ENCODE peak calls at places on chromosomes 3 and 15, in seven cellular contexts. One of them, this sample, is unnamed.

GRCh38 chr3:123046262-123046873 is 18.8 kb upstream of the SEMA5B start:
- DNase-seq in CD4-positive, alpha-beta memory T cell: no peak
- DNase-seq in fibroblast of lung: no peak
- DNase-seq in sigmoid colon: no peak
- DNase-seq in K562: no peak
- DNase-seq in cardiac muscle cell: no peak
- DNase-seq in mammary epithelial cell: no peak
- DNase-seq in this sample: no peak

GRCh38 chr15:52788099-52788986 is 1.8 kb downstream of the ONECUT1 start:
- DNase-seq in CD4-positive, alpha-beta memory T cell: no peak
- DNase-seq in fibroblast of lung: no peak
- DNase-seq in sigmoid colon: no peak
- DNase-seq in K562: no peak
- DNase-seq in cardiac muscle cell: no peak
- DNase-seq in mammary epithelial cell: peak; percentile 25
- DNase-seq in this sample: no peak

GRCh38 chr3:98972720-98973119 is 71.2 kb upstream of the DCBLD2 start:
- DNase-seq in CD4-positive, alpha-beta memory T cell: no peak
- DNase-seq in fibroblast of lung: no peak
- DNase-seq in sigmoid colon: no peak
- DNase-seq in K562: peak; percentile 26
- DNase-seq in cardiac muscle cell: no peak
- DNase-seq in mammary epithelial cell: no peak
- DNase-seq in this sample: no peak

GRCh38 chr3:51982838-51983577 is at the start of gene ACY1:
- DNase-seq in CD4-positive, alpha-beta memory T cell: peak; percentile 54
- DNase-seq in fibroblast of lung: peak; percentile 93
- DNase-seq in sigmoid colon: peak; percentile 93
- DNase-seq in K562: peak; percentile 79
- DNase-seq in cardiac muscle cell: peak; percentile 94
- DNase-seq in mammary epithelial cell: peak; percentile 92
- DNase-seq in this sample: peak; percentile 88

GRCh38 chr3:80113331-80113730 is 345.5 kb upstream of the ROBO1 start:
- DNase-seq in CD4-positive, alpha-beta memory T cell: no peak
- DNase-seq in fibroblast of lung: no peak
- DNase-seq in sigmoid colon: no peak
- DNase-seq in K562: no peak
- DNase-seq in cardiac muscle cell: no peak
- DNase-seq in mammary epithelial cell: peak; percentile 3
- DNase-seq in this sample: no peak

GRCh38 chr3:114800272-114800671 is 346.8 kb downstream of the ZBTB20 start:
- DNase-seq in CD4-positive, alpha-beta memory T cell: no peak
- DNase-seq in fibroblast of lung: no peak
- DNase-seq in sigmoid colon: no peak
- DNase-seq in K562: no peak
- DNase-seq in cardiac muscle cell: no peak
- DNase-seq in mammary epithelial cell: no peak
- DNase-seq in this sample: no peak

GRCh38 chr15:79007066-79007465 is 62.2 kb upstream of the CTSH start:
- DNase-seq in CD4-positive, alpha-beta memory T cell: no peak
- DNase-seq in fibroblast of lung: peak; percentile 58
- DNase-seq in sigmoid colon: no peak
- DNase-seq in K562: peak; percentile 79
- DNase-seq in cardiac muscle cell: peak; percentile 71
- DNase-seq in mammary epithelial cell: no peak
- DNase-seq in this sample: no peak

GRCh38 chr15:60633426-60633968 is 154.6 kb upstream of the ICE2 start:
- DNase-seq in CD4-positive, alpha-beta memory T cell: no peak
- DNase-seq in fibroblast of lung: no peak
- DNase-seq in sigmoid colon: no peak
- DNase-seq in K562: no peak
- DNase-seq in cardiac muscle cell: no peak
- DNase-seq in mammary epithelial cell: no peak
- DNase-seq in this sample: no peak

GRCh38 chr3:194204036-194204792 is 68.3 kb downstream of the HES1 start:
- DNase-seq in CD4-positive, alpha-beta memory T cell: no peak
- DNase-seq in fibroblast of lung: no peak
- DNase-seq in sigmoid colon: no peak
- DNase-seq in K562: no peak
- DNase-seq in cardiac muscle cell: no peak
- DNase-seq in mammary epithelial cell: peak; percentile 6
- DNase-seq in this sample: no peak

GRCh38 chr15:80743189-80743833 is 35.9 kb upstream of the CEMIP start:
- DNase-seq in CD4-positive, alpha-beta memory T cell: no peak
- DNase-seq in fibroblast of lung: peak; percentile 14
- DNase-seq in sigmoid colon: no peak
- DNase-seq in K562: no peak
- DNase-seq in cardiac muscle cell: no peak
- DNase-seq in mammary epithelial cell: no peak
- DNase-seq in this sample: no peak

GRCh38 chr15:59993041-59993750 is 10.9 kb upstream of the FOXB1 start:
- DNase-seq in CD4-positive, alpha-beta memory T cell: no peak
- DNase-seq in fibroblast of lung: no peak
- DNase-seq in sigmoid colon: no peak
- DNase-seq in K562: no peak
- DNase-seq in cardiac muscle cell: no peak
- DNase-seq in mammary epithelial cell: no peak
- DNase-seq in this sample: peak; percentile 74

GRCh38 chr3:14431928-14432834 is 29.8 kb downstream of the SLC6A6 start:
- DNase-seq in CD4-positive, alpha-beta memory T cell: peak; percentile 95
- DNase-seq in fibroblast of lung: peak; percentile 80
- DNase-seq in sigmoid colon: peak; percentile 87
- DNase-seq in K562: peak; percentile 95
- DNase-seq in cardiac muscle cell: peak; percentile 78
- DNase-seq in mammary epithelial cell: peak; percentile 81
- DNase-seq in this sample: peak; percentile 78

GRCh38 chr3:128907706-128908445 is 28.5 kb downstream of the ACAD9 start:
- DNase-seq in CD4-positive, alpha-beta memory T cell: no peak
- DNase-seq in fibroblast of lung: no peak
- DNase-seq in sigmoid colon: no peak
- DNase-seq in K562: no peak
- DNase-seq in cardiac muscle cell: no peak
- DNase-seq in mammary epithelial cell: no peak
- DNase-seq in this sample: no peak

GRCh38 chr3:63878394-63879089 is 14.9 kb downstream of the ATXN7 start:
- DNase-seq in CD4-positive, alpha-beta memory T cell: no peak
- DNase-seq in fibroblast of lung: no peak
- DNase-seq in sigmoid colon: no peak
- DNase-seq in K562: no peak
- DNase-seq in cardiac muscle cell: no peak
- DNase-seq in mammary epithelial cell: no peak
- DNase-seq in this sample: no peak

GRCh38 chr3:28853830-28854229 is 427.0 kb upstream of the RBMS3 start:
- DNase-seq in CD4-positive, alpha-beta memory T cell: no peak
- DNase-seq in fibroblast of lung: peak; percentile 57
- DNase-seq in sigmoid colon: no peak
- DNase-seq in K562: no peak
- DNase-seq in cardiac muscle cell: peak; percentile 55
- DNase-seq in mammary epithelial cell: no peak
- DNase-seq in this sample: no peak

GRCh38 chr3:136602818-136603217 is 149.4 kb downstream of the STAG1 start:
- DNase-seq in CD4-positive, alpha-beta memory T cell: no peak
- DNase-seq in fibroblast of lung: no peak
- DNase-seq in sigmoid colon: no peak
- DNase-seq in K562: no peak
- DNase-seq in cardiac muscle cell: no peak
- DNase-seq in mammary epithelial cell: no peak
- DNase-seq in this sample: no peak

GRCh38 chr15:28075482-28076029 is 23.6 kb downstream of the OCA2 start:
- DNase-seq in CD4-positive, alpha-beta memory T cell: no peak
- DNase-seq in fibroblast of lung: no peak
- DNase-seq in sigmoid colon: no peak
- DNase-seq in K562: no peak
- DNase-seq in cardiac muscle cell: no peak
- DNase-seq in mammary epithelial cell: no peak
- DNase-seq in this sample: no peak

GRCh38 chr15:100558771-100559254 is 30.1 kb upstream of the CERS3 start:
- DNase-seq in CD4-positive, alpha-beta memory T cell: no peak
- DNase-seq in fibroblast of lung: no peak
- DNase-seq in sigmoid colon: no peak
- DNase-seq in K562: no peak
- DNase-seq in cardiac muscle cell: no peak
- DNase-seq in mammary epithelial cell: no peak
- DNase-seq in this sample: no peak

GRCh38 chr15:64105113-64105704 is 9.4 kb downstream of the SNX1 start:
- DNase-seq in CD4-positive, alpha-beta memory T cell: no peak
- DNase-seq in fibroblast of lung: peak; percentile 81
- DNase-seq in sigmoid colon: peak; percentile 70
- DNase-seq in K562: no peak
- DNase-seq in cardiac muscle cell: peak; percentile 89
- DNase-seq in mammary epithelial cell: no peak
- DNase-seq in this sample: no peak

GRCh38 chr3:187737401-187738088 is 7.7 kb downstream of the BCL6 start:
- DNase-seq in CD4-positive, alpha-beta memory T cell: peak; percentile 38
- DNase-seq in fibroblast of lung: peak; percentile 70
- DNase-seq in sigmoid colon: peak; percentile 92
- DNase-seq in K562: peak; percentile 40
- DNase-seq in cardiac muscle cell: peak; percentile 85
- DNase-seq in mammary epithelial cell: peak; percentile 72
- DNase-seq in this sample: peak; percentile 87

GRCh38 chr3:124202754-124203153 is 210.8 kb upstream of the ROPN1 start:
- DNase-seq in CD4-positive, alpha-beta memory T cell: no peak
- DNase-seq in fibroblast of lung: peak; percentile 24
- DNase-seq in sigmoid colon: peak; percentile 82
- DNase-seq in K562: no peak
- DNase-seq in cardiac muscle cell: peak; percentile 55
- DNase-seq in mammary epithelial cell: no peak
- DNase-seq in this sample: no peak

GRCh38 chr3:172522871-172523818 is at the start of gene TNFSF10:
- DNase-seq in CD4-positive, alpha-beta memory T cell: peak; percentile 76
- DNase-seq in fibroblast of lung: no peak
- DNase-seq in sigmoid colon: peak; percentile 82
- DNase-seq in K562: no peak
- DNase-seq in cardiac muscle cell: no peak
- DNase-seq in mammary epithelial cell: peak; percentile 71
- DNase-seq in this sample: peak; percentile 89

GRCh38 chr3:16410659-16411058 is 102.8 kb downstream of the RFTN1 start:
- DNase-seq in CD4-positive, alpha-beta memory T cell: no peak
- DNase-seq in fibroblast of lung: no peak
- DNase-seq in sigmoid colon: no peak
- DNase-seq in K562: no peak
- DNase-seq in cardiac muscle cell: no peak
- DNase-seq in mammary epithelial cell: no peak
- DNase-seq in this sample: peak; percentile 78

GRCh38 chr3:149609595-149609994 is 48.2 kb downstream of the WWTR1 start:
- DNase-seq in CD4-positive, alpha-beta memory T cell: no peak
- DNase-seq in fibroblast of lung: no peak
- DNase-seq in sigmoid colon: no peak
- DNase-seq in K562: no peak
- DNase-seq in cardiac muscle cell: no peak
- DNase-seq in mammary epithelial cell: no peak
- DNase-seq in this sample: no peak

GRCh38 chr3:185216587-185216918 is 37.3 kb downstream of the EHHADH start:
- DNase-seq in CD4-positive, alpha-beta memory T cell: no peak
- DNase-seq in fibroblast of lung: no peak
- DNase-seq in sigmoid colon: no peak
- DNase-seq in K562: no peak
- DNase-seq in cardiac muscle cell: peak; percentile 23
- DNase-seq in mammary epithelial cell: no peak
- DNase-seq in this sample: no peak

GRCh38 chr3:140117111-140117526 is 182.1 kb downstream of the CLSTN2 start:
- DNase-seq in CD4-positive, alpha-beta memory T cell: no peak
- DNase-seq in fibroblast of lung: no peak
- DNase-seq in sigmoid colon: no peak
- DNase-seq in K562: no peak
- DNase-seq in cardiac muscle cell: no peak
- DNase-seq in mammary epithelial cell: no peak
- DNase-seq in this sample: no peak

GRCh38 chr3:172448661-172449467 is 608 bp upstream of the GHSR start:
- DNase-seq in CD4-positive, alpha-beta memory T cell: no peak
- DNase-seq in fibroblast of lung: no peak
- DNase-seq in sigmoid colon: no peak
- DNase-seq in K562: no peak
- DNase-seq in cardiac muscle cell: no peak
- DNase-seq in mammary epithelial cell: no peak
- DNase-seq in this sample: no peak

GRCh38 chr3:159763466-159764210 is 225.0 kb upstream of the IL12A start:
- DNase-seq in CD4-positive, alpha-beta memory T cell: no peak
- DNase-seq in fibroblast of lung: peak; percentile 79
- DNase-seq in sigmoid colon: peak; percentile 90
- DNase-seq in K562: peak; percentile 68
- DNase-seq in cardiac muscle cell: peak; percentile 85
- DNase-seq in mammary epithelial cell: peak; percentile 93
- DNase-seq in this sample: peak; percentile 74

GRCh38 chr15:81225161-81225671 is 28.5 kb downstream of the IL16 start:
- DNase-seq in CD4-positive, alpha-beta memory T cell: no peak
- DNase-seq in fibroblast of lung: no peak
- DNase-seq in sigmoid colon: peak; percentile 88
- DNase-seq in K562: no peak
- DNase-seq in cardiac muscle cell: peak; percentile 6
- DNase-seq in mammary epithelial cell: no peak
- DNase-seq in this sample: no peak

DNA sequence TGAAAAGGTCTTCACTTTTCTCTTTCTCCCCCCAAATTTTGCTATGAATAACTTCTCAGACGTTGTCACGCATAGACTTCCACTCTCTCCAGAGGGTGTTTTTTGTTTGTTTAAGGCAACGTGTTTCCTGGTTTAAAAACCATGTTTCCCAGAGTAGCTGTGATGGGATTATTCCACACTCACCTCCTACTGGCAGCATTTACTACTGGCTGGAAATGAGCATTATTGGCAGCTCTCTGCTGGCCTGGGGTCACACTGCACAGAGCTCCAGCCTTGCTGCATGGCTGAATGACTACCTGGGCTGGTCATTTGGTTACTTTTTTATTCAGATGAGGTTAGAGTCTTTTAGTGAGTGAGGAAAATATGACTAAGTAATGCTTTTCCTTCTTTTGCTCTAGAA is 65.2 kb downstream of the RARB start:
- DNase-seq in CD4-positive, alpha-beta memory T cell: no peak
- DNase-seq in fibroblast of lung: no peak
- DNase-seq in sigmoid colon: no peak
- DNase-seq in K562: no peak
- DNase-seq in cardiac muscle cell: peak; percentile 47
- DNase-seq in mammary epithelial cell: no peak
- DNase-seq in this sample: no peak
- H3K4me3 ChIP-seq in CD4-positive, alpha-beta memory T cell: no peak overlapping the region
- H3K4me3 ChIP-seq in fibroblast of lung: no peak overlapping the region
- H3K4me3 ChIP-seq in sigmoid colon: no peak overlapping the region
- H3K4me3 ChIP-seq in K562: no peak overlapping the region
- H3K4me3 ChIP-seq in cardiac muscle cell: no peak overlapping the region
- H3K4me3 ChIP-seq in mammary epithelial cell: no peak overlapping the region
- H3K4me3 ChIP-seq in this sample: no peak overlapping the region

GRCh38 chr15:42498212-42499038 is 3.0 kb downstream of the SNAP23 start:
- DNase-seq in CD4-positive, alpha-beta memory T cell: no peak
- DNase-seq in fibroblast of lung: no peak
- DNase-seq in sigmoid colon: no peak
- DNase-seq in K562: no peak
- DNase-seq in cardiac muscle cell: no peak
- DNase-seq in mammary epithelial cell: no peak
- DNase-seq in this sample: no peak
- H3K4me1 ChIP-seq in CD4-positive, alpha-beta memory T cell: peaks cover 40% of the 10 kb centered on the region
- H3K4me1 ChIP-seq in fibroblast of lung: peaks cover 9% of the 10 kb centered on the region
- H3K4me1 ChIP-seq in sigmoid colon: peaks cover 49% of the 10 kb centered on the region
- H3K4me1 ChIP-seq in K562: peaks cover 28% of the 10 kb centered on the region
- H3K4me1 ChIP-seq in cardiac muscle cell: no peaks in the 10 kb centered on the region
- H3K4me1 ChIP-seq in mammary epithelial cell: peaks cover 26% of the 10 kb centered on the region
- H3K4me1 ChIP-seq in this sample: peaks cover 80% of the 10 kb centered on the region

GRCh38 chr3:49199244-49199899 is 28.0 kb downstream of the KLHDC8B start:
- DNase-seq in CD4-positive, alpha-beta memory T cell: no peak
- DNase-seq in fibroblast of lung: peak; percentile 61
- DNase-seq in sigmoid colon: peak; percentile 98
- DNase-seq in K562: no peak
- DNase-seq in cardiac muscle cell: peak; percentile 94
- DNase-seq in mammary epithelial cell: peak; percentile 7
- DNase-seq in this sample: peak; percentile 82
- H3K4me3 ChIP-seq in CD4-positive, alpha-beta memory T cell: no peak overlapping the region
- H3K4me3 ChIP-seq in fibroblast of lung: peak overlapping the region; percentile 62
- H3K4me3 ChIP-seq in sigmoid colon: peak overlapping the region; percentile 46
- H3K4me3 ChIP-seq in K562: no peak overlapping the region
- H3K4me3 ChIP-seq in cardiac muscle cell: no peak overlapping the region
- H3K4me3 ChIP-seq in mammary epithelial cell: peak overlapping the region; percentile 11
- H3K4me3 ChIP-seq in this sample: peak overlapping the region; percentile 35

GRCh38 chr3:120364821-120365220 is 15.7 kb upstream of the LRRC58 start:
- DNase-seq in CD4-positive, alpha-beta memory T cell: no peak
- DNase-seq in fibroblast of lung: peak; percentile 3
- DNase-seq in sigmoid colon: no peak
- DNase-seq in K562: no peak
- DNase-seq in cardiac muscle cell: peak; percentile 15
- DNase-seq in mammary epithelial cell: peak; percentile 16
- DNase-seq in this sample: no peak
- H3K4me1 ChIP-seq in CD4-positive, alpha-beta memory T cell: no peaks in the 10 kb centered on the region
- H3K4me1 ChIP-seq in fibroblast of lung: no peaks in the 10 kb centered on the region
- H3K4me1 ChIP-seq in sigmoid colon: no peaks in the 10 kb centered on the region
- H3K4me1 ChIP-seq in K562: no peaks in the 10 kb centered on the region
- H3K4me1 ChIP-seq in cardiac muscle cell: no peaks in the 10 kb centered on the region
- H3K4me1 ChIP-seq in mammary epithelial cell: no peaks in the 10 kb centered on the region
- H3K4me1 ChIP-seq in this sample: no peaks in the 10 kb centered on the region

This sample was measured in upper lobe of left lung.